ENCODE peak calls at places on chromosomes 12 and 14, in nine cellular contexts. T is mucosa of descending colon, J is AG04450, C is neural progenitor cell, X is psoas muscle, F is NB4, A is lower lobe of right lung, L is IMR-90, Q is endodermal cell. M is an unnamed sample.

GRCh38 chr12:76611533-76611932 is 52.0 kb upstream of the OSBPL8 start:
- DNase-seq in T (no peak), J (peak; percentile 58), C (no peak), L (peak; percentile 93), A (no peak), F (peak; percentile 61), Q (no peak), X (no peak), M (no peak)

GRCh38 chr12:92191061-92191460 is 45.4 kb upstream of the BTG1 start:
- DNase-seq in C (no peak), F (no peak), A (no peak), X (no peak), Q (no peak), L (peak; percentile 1), T (no peak), J (no peak), M (no peak)

GRCh38 chr14:25607095-25607657 is 557.2 kb upstream of the STXBP6 start:
- DNase-seq in L (no peak), Q (no peak), A (no peak), T (no peak), C (peak; percentile 18), X (no peak), F (no peak), J (no peak), M (no peak)

GRCh38 chr12:53267309-53268008 is 640 bp upstream of the ESPL1 start:
- DNase-seq in A (no peak), X (peak; percentile 29), J (no peak), Q (no peak), F (peak; percentile 50), T (no peak), L (no peak), C (no peak), M (no peak)

GRCh38 chr14:105136401-105137322 is 31.9 kb downstream of the JAG2 start:
- DNase-seq in F (no peak), T (peak; percentile 21), Q (peak; percentile 46), J (no peak), C (no peak), L (no peak), A (no peak), X (no peak), M (no peak)

GRCh38 chr14:63452796-63453195 is 90.4 kb downstream of the PPP2R5E start:
- DNase-seq in J (no peak), X (no peak), Q (no peak), L (no peak), C (no peak), F (no peak), T (no peak), A (no peak), M (no peak)

GRCh38 chr12:29565727-29566126 is 68.2 kb upstream of the OVCH1 start:
- DNase-seq in T (no peak), J (no peak), A (no peak), L (no peak), F (no peak), C (no peak), Q (no peak), X (no peak), M (no peak)

GRCh38 chr14:75084513-75084912 is 15.1 kb downstream of the ZC2HC1C start:
- DNase-seq in A (no peak), J (no peak), C (no peak), L (no peak), F (no peak), T (no peak), X (no peak), Q (no peak), M (no peak)

GRCh38 chr14:65879218-65880009 is 466.9 kb downstream of the FUT8 start:
- DNase-seq in A (no peak), X (no peak), Q (no peak), C (no peak), J (peak; percentile 3), F (peak; percentile 72), T (no peak), L (peak; percentile 60), M (no peak)

GRCh38 chr12:68746572-68747180 is 700 bp downstream of the SLC35E3 start:
- DNase-seq in X (peak; percentile 76), A (peak; percentile 71), T (peak; percentile 75), F (peak; percentile 76), C (peak; percentile 52), Q (peak; percentile 85), L (peak; percentile 68), J (peak; percentile 29), M (no peak)

GRCh38 chr14:103281496-103282231 is 52.4 kb upstream of the EIF5 start:
- DNase-seq in J (no peak), L (peak; percentile 62), F (peak; percentile 33), X (no peak), A (no peak), T (no peak), Q (peak; percentile 83), C (peak; percentile 48), M (no peak)

GRCh38 chr14:21987937-21988336 is 314.3 kb upstream of the OR4E1 start:
- DNase-seq in A (no peak), C (peak; percentile 75), Q (peak; percentile 68), T (no peak), X (no peak), F (peak; percentile 50), J (no peak), L (peak; percentile 12), M (peak; percentile 7)

GRCh38 chr12:132399092-132400010 is 70.0 kb upstream of the GALNT9 start:
- DNase-seq in T (no peak), X (peak; percentile 40), F (no peak), A (peak; percentile 31), J (no peak), C (no peak), Q (no peak), L (no peak), M (no peak)

GRCh38 chr12:113838896-113839295 is 127.2 kb downstream of the RBM19 start:
- DNase-seq in F (no peak), Q (no peak), T (no peak), A (no peak), L (no peak), X (no peak), J (no peak), C (no peak), M (no peak)

GRCh38 chr12:113835433-113835832 is 130.7 kb downstream of the RBM19 start:
- DNase-seq in L (no peak), A (no peak), X (no peak), Q (no peak), C (no peak), J (no peak), T (no peak), F (no peak), M (no peak)

GRCh38 chr12:113837059-113837458 is 129.1 kb downstream of the RBM19 start:
- DNase-seq in T (no peak), F (no peak), X (no peak), A (no peak), Q (no peak), L (peak; percentile 57), C (no peak), J (no peak), M (no peak)

GRCh38 chr12:113835913-113836312 is 130.2 kb downstream of the RBM19 start:
- DNase-seq in C (peak; percentile 55), Q (no peak), T (no peak), A (no peak), X (no peak), J (no peak), F (no peak), L (no peak), M (no peak)

DNA sequence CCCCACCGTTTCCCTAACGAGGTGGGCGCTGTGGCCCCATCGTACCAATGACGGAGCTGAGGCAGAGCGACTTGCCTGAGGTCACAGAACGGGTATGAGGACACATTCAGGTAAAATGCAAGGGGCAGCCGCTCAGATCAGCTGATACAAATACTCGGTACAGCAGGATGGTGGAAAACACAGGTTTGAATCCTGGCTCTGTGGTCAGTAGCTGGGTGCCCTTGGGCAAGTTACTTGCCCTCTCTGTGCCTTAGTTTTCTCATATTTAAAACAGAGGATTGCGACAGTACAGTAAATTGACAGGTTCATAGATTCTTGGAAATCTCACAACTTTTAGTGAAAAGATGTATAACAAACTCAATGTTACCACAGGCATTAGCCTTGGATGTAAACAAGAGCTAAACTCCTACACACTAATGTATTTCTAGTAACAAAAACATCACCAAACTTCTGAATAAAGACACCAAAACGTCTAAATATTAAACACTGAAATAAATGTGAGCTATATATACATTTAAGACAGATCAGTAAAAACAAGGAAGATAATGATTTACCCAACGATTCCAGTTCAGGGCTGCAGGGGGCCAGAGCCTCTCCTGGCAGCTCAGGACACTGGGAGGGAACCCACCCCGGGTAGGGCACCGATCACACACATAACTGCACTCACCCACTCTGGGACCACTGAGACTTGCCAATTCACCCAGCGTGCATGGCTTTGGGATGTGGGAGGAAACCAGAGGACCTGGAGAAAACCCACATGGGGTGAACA is 128.4 kb downstream of the RBM19 start:
- DNase-seq in L (no peak), J (no peak), Q (no peak), A (no peak), X (no peak), T (no peak), F (no peak), C (no peak), M (no peak)
- TF ChIP-seq CTCF in L (peak; percentile 20), J (peak; percentile 56), Q (peak; percentile 63), A (no peak), X (no peak), T (no peak), F (no peak), C (peak; percentile 20), M (peak; percentile 19)

DNA sequence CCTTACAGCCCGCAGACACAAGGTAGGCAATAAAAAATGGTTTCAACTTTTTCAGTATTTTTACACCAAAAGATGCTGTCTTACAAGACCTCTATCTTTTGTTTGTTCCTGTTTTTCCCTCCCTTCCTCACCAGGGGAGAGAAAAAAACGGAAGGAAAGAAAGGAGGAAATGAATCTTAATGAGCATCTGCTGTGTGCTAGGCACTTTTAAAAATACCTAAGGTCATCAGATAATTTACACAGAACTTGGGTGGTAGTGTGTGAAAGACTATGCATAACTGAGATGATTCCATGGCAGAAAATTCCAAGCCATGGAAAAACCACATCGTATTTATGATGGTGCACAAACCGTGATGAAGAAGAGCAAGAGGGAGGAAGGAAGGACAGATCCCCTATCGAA is 121.2 kb downstream of the DIP2B start:
- DNase-seq in L (no peak), T (no peak), J (no peak), F (peak; percentile 39), Q (no peak), A (no peak), C (no peak), X (no peak), M (no peak)
- H3K4me3 ChIP-seq in L (no peak overlapping the region), T (no peak overlapping the region), J (no peak overlapping the region), F (no peak overlapping the region), Q (no peak overlapping the region), A (no peak overlapping the region), C (no peak overlapping the region), X (no peak overlapping the region), M (no peak overlapping the region)

DNA sequence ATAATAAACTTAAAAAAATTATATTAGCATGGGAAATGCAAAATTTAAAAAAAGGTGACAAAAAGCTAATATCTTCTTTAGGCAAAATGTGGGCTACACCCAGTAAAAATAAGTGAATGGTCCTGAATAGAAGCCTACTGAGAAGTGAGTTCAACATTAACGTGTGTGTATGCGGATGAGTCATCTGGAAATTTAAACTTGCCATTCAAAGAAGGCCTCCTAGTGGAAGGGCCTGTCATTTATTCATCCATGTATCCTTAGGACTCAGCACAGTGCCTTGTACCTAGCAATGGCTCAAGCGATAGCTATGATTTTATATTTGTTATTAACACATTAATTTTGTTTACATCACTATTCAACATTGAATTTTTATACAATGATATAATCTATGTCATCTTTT is 226.2 kb downstream of the NUBPL start:
- DNase-seq in C (no peak), Q (no peak), A (no peak), F (peak; percentile 25), J (no peak), L (peak; percentile 11), X (no peak), T (no peak), M (no peak)
- TF ChIP-seq CTCF in C (no peak), Q (peak; percentile 39), A (no peak), F (no peak), J (peak; percentile 25), L (no peak), X (peak; percentile 10), T (no peak), M (peak; percentile 5)

GRCh38 chr14:73712540-73713141 is 1.5 kb downstream of the PNMA1 start:
- DNase-seq in A (no peak), L (peak; percentile 27), C (peak; percentile 67), T (no peak), Q (peak; percentile 61), X (no peak), J (no peak), F (peak; percentile 79), M (no peak)
- H3K4me3 ChIP-seq in A (peak overlapping the region; percentile 88), L (peak overlapping the region; percentile 72), C (peak overlapping the region; percentile 75), T (no peak overlapping the region), Q (peak overlapping the region; percentile 97), X (peak overlapping the region; percentile 79), J (peak overlapping the region; percentile 88), F (peak overlapping the region; percentile 81), M (peak overlapping the region; percentile 90)